ENCODE peak calls at places on chromosomes 7 and 10, in eight cellular contexts. G is astrocyte; R is OCI-LY7; A is CD4-positive, alpha-beta T cell; L is HCT116; J is Panc1; F is AG09309; T is endothelial cell. Q is an unnamed sample.

GRCh38 chr10:68155615-68156205 is 46.4 kb downstream of the MYPN start:
- DNase-seq in G (peak; percentile 42), R (no peak), A (no peak), L (no peak), J (no peak), F (no peak), T (no peak), Q (no peak)

GRCh38 chr10:83522881-83523386 is 616.4 kb upstream of the GHITM start:
- DNase-seq in G (peak; percentile 98), R (no peak), A (no peak), L (no peak), J (no peak), F (peak; percentile 78), T (no peak), Q (no peak)

GRCh38 chr10:101732096-101732495 is 37.1 kb upstream of the FBXW4 start:
- DNase-seq in G (no peak), R (no peak), A (no peak), L (no peak), J (no peak), F (no peak), T (no peak), Q (no peak)

GRCh38 chr7:139918488-139918887 is 89.4 kb downstream of the TBXAS1 start:
- DNase-seq in G (no peak), R (no peak), A (no peak), L (no peak), J (no peak), F (no peak), T (no peak), Q (no peak)

GRCh38 chr10:123299598-123299997 is 145.4 kb downstream of the BUB3 start:
- DNase-seq in G (no peak), R (no peak), A (no peak), L (no peak), J (no peak), F (no peak), T (no peak), Q (no peak)

GRCh38 chr7:14639801-14640200 is 262.8 kb downstream of the DGKB start:
- DNase-seq in G (peak; percentile 6), R (no peak), A (no peak), L (no peak), J (no peak), F (no peak), T (no peak), Q (no peak)

GRCh38 chr10:107095125-107095524 is 69.4 kb downstream of the SORCS1 start:
- DNase-seq in G (no peak), R (no peak), A (no peak), L (no peak), J (no peak), F (no peak), T (no peak), Q (no peak)

GRCh38 chr10:124298891-124299290 is 119.8 kb downstream of the OAT start:
- DNase-seq in G (no peak), R (no peak), A (no peak), L (no peak), J (no peak), F (no peak), T (no peak), Q (no peak)

GRCh38 chr10:62433181-62433692 is 59.1 kb downstream of the ZNF365 start:
- DNase-seq in G (peak; percentile 99), R (no peak), A (peak; percentile 7), L (peak; percentile 35), J (peak; percentile 69), F (peak; percentile 95), T (no peak), Q (no peak)

GRCh38 chr10:125148021-125148439 is 12.3 kb downstream of the CTBP2 start:
- DNase-seq in G (no peak), R (no peak), A (no peak), L (no peak), J (no peak), F (no peak), T (no peak), Q (no peak)

DNA sequence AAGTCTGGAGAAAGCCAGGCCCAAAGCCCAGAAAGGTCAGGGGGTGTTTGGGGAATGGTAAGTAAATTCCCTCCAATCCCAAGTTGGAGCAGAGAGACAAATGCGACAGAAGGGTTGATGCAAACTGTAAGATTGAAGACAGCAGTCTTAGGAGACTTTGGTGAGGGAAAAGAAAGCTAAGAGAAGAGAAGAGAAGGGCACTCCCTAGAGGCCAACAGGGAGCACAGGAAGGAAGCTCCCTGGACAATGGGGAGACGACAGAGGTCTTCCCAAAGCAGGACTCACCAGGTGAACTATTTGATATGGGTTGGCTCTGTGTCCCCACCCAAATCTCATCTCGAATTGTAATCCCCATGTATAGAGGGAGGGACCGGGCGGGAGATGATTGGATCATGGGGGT is 151.5 kb downstream of the KIF20B start:
- DNase-seq in G (no peak), R (no peak), A (no peak), L (no peak), J (no peak), F (no peak), T (no peak), Q (no peak)
- TF ChIP-seq CTCF in G (no peak), R (no peak), A (no peak), L (no peak), J (peak; percentile 4), F (no peak), T (no peak), Q (no peak)

GRCh38 chr10:14801693-14802092 is 27.0 kb upstream of the FAM107B start:
- DNase-seq in G (no peak), R (no peak), A (no peak), L (no peak), J (no peak), F (no peak), T (peak; percentile 10), Q (no peak)
- TF ChIP-seq CTCF in G (no peak), R (peak; percentile 32), A (no peak), L (peak; percentile 22), J (no peak), F (no peak), T (no peak), Q (peak; percentile 37)

DNA sequence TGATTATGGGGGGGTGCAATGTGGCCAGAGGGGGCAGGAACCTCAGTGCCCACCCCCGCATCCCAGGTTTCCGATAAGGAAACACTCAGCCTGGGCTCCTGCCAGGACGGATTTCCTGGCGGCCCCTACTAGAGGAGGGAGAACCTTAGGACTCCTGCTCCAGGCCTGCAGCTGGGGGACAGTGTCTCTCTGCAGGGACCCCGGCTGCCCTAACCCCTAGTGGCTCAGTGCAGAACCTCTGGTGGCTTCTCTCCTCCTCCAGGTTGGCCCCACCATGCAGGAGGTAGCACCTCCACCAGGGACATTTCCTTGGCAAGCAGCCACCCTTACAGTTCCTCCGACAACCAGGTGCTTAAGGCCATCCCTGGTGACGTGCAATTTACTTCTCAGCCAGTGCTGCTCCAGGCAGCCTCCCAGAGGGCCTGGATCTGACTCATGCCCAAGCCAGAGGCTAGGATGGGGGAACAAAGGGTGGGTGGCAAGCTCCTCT is 31.9 kb downstream of the SH2B2 start:
- DNase-seq in G (peak; percentile 31), R (no peak), A (no peak), L (peak; percentile 48), J (no peak), F (no peak), T (no peak), Q (peak; percentile 13)
- TF ChIP-seq CTCF in G (no peak), R (no peak), A (no peak), L (peak; percentile 27), J (no peak), F (no peak), T (no peak), Q (no peak)

DNA sequence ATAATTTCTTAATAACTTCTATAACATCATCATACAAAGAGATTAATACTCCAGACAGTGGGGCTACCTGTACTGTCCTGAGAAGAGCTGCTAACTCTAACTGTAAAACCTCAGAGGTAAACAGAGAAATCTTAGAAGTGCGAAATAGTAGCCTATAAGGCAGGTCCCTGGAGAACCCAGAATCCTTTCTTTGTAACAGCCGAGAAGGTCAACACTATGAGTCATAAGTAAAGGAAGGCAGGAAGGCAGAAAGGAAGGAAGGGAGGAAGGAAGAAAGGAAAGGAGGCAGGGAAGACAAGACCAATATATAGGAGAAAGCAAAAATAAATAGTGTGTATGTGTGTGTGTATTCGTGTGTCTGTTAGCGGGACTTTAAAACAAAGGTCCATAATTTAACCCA is 540.6 kb downstream of the ZWINT start:
- DNase-seq in G (no peak), R (no peak), A (no peak), L (no peak), J (no peak), F (no peak), T (no peak), Q (no peak)
- TF ChIP-seq CTCF in G (no peak), R (no peak), A (no peak), L (no peak), J (no peak), F (no peak), T (no peak), Q (no peak)

GRCh38 chr10:60820093-60820769 is 42.0 kb downstream of the CDK1 start:
- DNase-seq in G (peak; percentile 91), R (no peak), A (no peak), L (no peak), J (no peak), F (peak; percentile 78), T (no peak), Q (no peak)
- TF ChIP-seq CTCF in G (peak; percentile 49), R (peak; percentile 35), A (no peak), L (peak; percentile 39), J (peak; percentile 62), F (peak; percentile 64), T (peak; percentile 28), Q (no peak)

DNA sequence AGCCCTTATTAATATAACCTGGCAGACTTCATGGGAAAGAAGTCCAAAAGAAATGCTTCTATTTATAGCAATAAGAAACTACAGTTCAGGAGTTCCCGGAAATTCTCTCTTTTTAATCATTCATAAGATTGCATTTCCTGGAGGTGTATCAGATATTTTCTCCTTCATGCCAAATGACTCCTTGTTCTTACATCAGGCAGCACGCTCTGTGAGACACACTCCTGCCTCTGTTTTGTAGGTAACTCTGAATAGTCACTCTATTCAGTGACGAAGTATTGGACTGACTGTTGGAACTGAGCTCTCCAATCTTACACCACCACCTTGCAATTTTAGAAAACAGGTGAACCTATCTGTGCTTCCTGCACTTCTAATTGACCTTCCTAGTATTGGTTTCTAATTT is 78.7 kb upstream of the MSRB2 start:
- DNase-seq in G (no peak), R (no peak), A (no peak), L (no peak), J (no peak), F (no peak), T (no peak), Q (no peak)
- TF ChIP-seq CTCF in G (no peak), R (no peak), A (no peak), L (no peak), J (no peak), F (no peak), T (no peak), Q (no peak)